ENCODE peak calls at places on chromosome 3, in seven cellular contexts. E is right cardiac atrium; R is colonic mucosa; D is heart left ventricle; U is CD4-positive, alpha-beta memory T cell; B is HCT116; O is CD8-positive, alpha-beta memory T cell. I is an unnamed sample.
A peak's percentile ranks its signal among the peaks of the same experiment; 100 is the strongest.

GRCh38 chr3:18443670-18444596 is 18.8 kb upstream of the SATB1 start:
- DNase-seq in U (no peak), E (peak; percentile 50), R (peak; percentile 43), B (no peak), D (peak; percentile 20), O (peak; percentile 7), I (no peak)

GRCh38 chr3:129961142-129961541 is 13.4 kb upstream of the TRH start:
- DNase-seq in O (no peak), D (no peak), R (no peak), E (no peak), B (no peak), U (no peak), I (no peak)

GRCh38 chr3:161251716-161252115 is 30.6 kb downstream of the NMD3 start:
- DNase-seq in O (no peak), U (no peak), D (no peak), R (no peak), B (no peak), E (no peak), I (no peak)

GRCh38 chr3:155241559-155241958 is 51.9 kb downstream of the STRIT1 start:
- DNase-seq in B (no peak), O (no peak), E (no peak), R (no peak), U (no peak), D (no peak), I (no peak)

GRCh38 chr3:139630532-139630931 is 47.2 kb downstream of the NMNAT3 start:
- DNase-seq in U (no peak), E (no peak), O (no peak), D (no peak), R (no peak), B (no peak), I (no peak)

GRCh38 chr3:150825192-150825915 is 62.4 kb upstream of the SIAH2 start:
- DNase-seq in R (no peak), O (no peak), U (no peak), D (no peak), E (no peak), B (no peak), I (no peak)

GRCh38 chr3:13482106-13482690 is 2.1 kb downstream of the HDAC11 start:
- DNase-seq in R (no peak), O (no peak), D (no peak), E (peak; percentile 50), B (no peak), U (no peak), I (no peak)

GRCh38 chr3:146974001-146974400 is 368.9 kb upstream of the PLSCR5 start:
- DNase-seq in R (no peak), D (no peak), U (no peak), B (no peak), O (no peak), E (no peak), I (no peak)

GRCh38 chr3:134332344-134332743 is 41.9 kb downstream of the AMOTL2 start:
- DNase-seq in O (no peak), U (no peak), B (no peak), R (no peak), E (no peak), D (no peak), I (no peak)

GRCh38 chr3:51539291-51539891 is 872 bp downstream of the RAD54L2 start:
- DNase-seq in O (peak; percentile 8), U (peak; percentile 11), E (no peak), R (peak; percentile 41), B (no peak), D (no peak), I (peak; percentile 3)

GRCh38 chr3:190585771-190586630 is 72.1 kb downstream of the IL1RAP start:
- DNase-seq in E (no peak), U (no peak), D (no peak), R (no peak), B (peak; percentile 81), O (no peak), I (no peak)

GRCh38 chr3:188947401-188947982 is 224.3 kb upstream of the TPRG1 start:
- DNase-seq in B (peak; percentile 73), O (no peak), E (peak; percentile 94), R (peak; percentile 89), D (peak; percentile 86), U (no peak), I (no peak)

GRCh38 chr3:149879872-149880271 is 66.9 kb downstream of the RNF13 start:
- DNase-seq in O (no peak), E (peak; percentile 85), U (no peak), B (peak; percentile 24), D (peak; percentile 53), R (peak; percentile 41), I (no peak)

DNA sequence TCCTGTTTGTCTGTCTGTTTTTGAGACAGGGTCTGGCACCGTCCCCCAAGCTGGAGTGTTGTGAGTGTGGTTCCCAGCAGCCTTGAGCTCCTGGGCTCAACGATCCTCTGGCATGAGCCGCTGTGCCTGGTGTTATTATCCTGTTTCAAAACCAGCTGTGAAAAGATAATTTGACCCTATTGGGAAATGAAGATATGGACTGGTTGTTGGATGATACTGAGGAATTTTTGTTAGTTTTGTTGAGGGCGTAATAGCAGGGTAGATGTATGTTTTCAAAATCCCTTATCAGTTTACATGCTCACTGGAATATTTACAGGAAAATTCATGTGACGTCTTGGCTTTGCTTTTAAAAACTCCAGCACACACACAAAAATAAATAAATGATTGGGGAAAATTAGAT is 56.6 kb upstream of the TFRC start:
- DNase-seq in D (no peak), O (no peak), E (peak; percentile 67), B (no peak), U (no peak), R (no peak), I (no peak)
- H3K27ac ChIP-seq in D (no peak overlapping the region), O (peak overlapping the region; percentile 28), E (no peak overlapping the region), B (no peak overlapping the region), U (no peak overlapping the region), R (no peak overlapping the region), I (no peak overlapping the region)

GRCh38 chr3:31926543-31926942 is 54.5 kb downstream of the OSBPL10 start:
- DNase-seq in D (no peak), U (no peak), B (no peak), O (no peak), E (no peak), R (no peak), I (no peak)

GRCh38 chr3:31929826-31930502 is 51.1 kb downstream of the OSBPL10 start:
- DNase-seq in E (no peak), D (no peak), R (no peak), B (no peak), U (no peak), O (no peak), I (no peak)

GRCh38 chr3:31925271-31925630 is 55.8 kb downstream of the OSBPL10 start:
- DNase-seq in U (no peak), B (no peak), O (no peak), E (no peak), R (no peak), D (no peak), I (no peak)

GRCh38 chr3:31924628-31925270 is 56.3 kb downstream of the OSBPL10 start:
- DNase-seq in O (no peak), D (no peak), E (no peak), R (no peak), B (no peak), U (no peak), I (no peak)

GRCh38 chr3:31927806-31928205 is 53.3 kb downstream of the OSBPL10 start:
- DNase-seq in E (no peak), U (no peak), D (no peak), O (no peak), R (no peak), B (no peak), I (no peak)
- H3K4me3 ChIP-seq in E (no peak overlapping the region), U (no peak overlapping the region), D (no peak overlapping the region), O (no peak overlapping the region), R (no peak overlapping the region), B (no peak overlapping the region), I (no peak overlapping the region)

DNA sequence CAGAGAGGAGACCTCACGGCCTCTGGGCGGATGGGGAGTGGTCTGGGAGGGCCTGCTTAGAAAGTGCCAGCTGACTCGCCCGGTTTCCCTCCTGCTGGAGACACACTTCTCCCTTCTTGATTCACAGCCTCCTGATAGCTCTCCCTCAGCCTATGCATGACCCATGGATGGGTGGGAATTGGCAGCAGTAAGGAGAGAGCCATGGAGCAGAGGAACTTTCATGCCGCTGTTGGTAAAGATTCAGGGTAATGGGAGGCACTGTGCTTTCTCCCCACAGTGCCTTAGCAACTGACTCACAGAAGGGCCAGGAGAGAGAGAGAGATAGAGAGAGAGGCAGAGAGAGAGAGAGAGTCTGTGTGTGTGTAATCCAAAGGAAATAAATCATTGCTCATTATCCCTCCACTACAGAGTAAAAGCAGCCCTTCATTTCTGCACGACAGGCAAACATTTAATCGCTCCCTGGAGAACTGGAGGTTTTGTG is 82.9 kb downstream of the SEMA5B start:
- DNase-seq in R (no peak), O (no peak), E (no peak), U (no peak), D (no peak), B (no peak), I (no peak)
- H3K27me3 ChIP-seq in R (no peaks in the 10 kb centered on the region), O (peaks cover 5% of the 10 kb centered on the region), E (no peaks in the 10 kb centered on the region), U (no peaks in the 10 kb centered on the region), D (no peaks in the 10 kb centered on the region), B (no peaks in the 10 kb centered on the region), I (no peaks in the 10 kb centered on the region)

GRCh38 chr3:78267235-78267634 is 1227.3 kb downstream of the ROBO2 start:
- DNase-seq in E (no peak), U (no peak), O (no peak), B (no peak), D (no peak), R (no peak), I (no peak)
- H3K27ac ChIP-seq in E (no peak overlapping the region), U (no peak overlapping the region), O (no peak overlapping the region), B (no peak overlapping the region), D (no peak overlapping the region), R (no peak overlapping the region), I (no peak overlapping the region)

GRCh38 chr3:45026038-45026437 is at the start of gene CLEC3B:
- DNase-seq in R (peak; percentile 44), U (no peak), D (peak; percentile 86), E (peak; percentile 93), O (no peak), B (no peak), I (no peak)
- H3K4me3 ChIP-seq in R (no peak within 1 kb of the TSS), U (no peak within 1 kb of the TSS), D (peak within 1 kb of the TSS; percentile 63), E (peak within 1 kb of the TSS; percentile 69), O (no peak within 1 kb of the TSS), B (no peak within 1 kb of the TSS), I (no peak within 1 kb of the TSS)

GRCh38 chr3:128554100-128554464 is 61.1 kb upstream of the GATA2 start:
- DNase-seq in B (no peak), R (no peak), U (no peak), E (no peak), O (no peak), D (no peak), I (no peak)
- H3K27me3 ChIP-seq in B (no peaks in the 10 kb centered on the region), R (peaks cover 14% of the 10 kb centered on the region), U (no peaks in the 10 kb centered on the region), E (no peaks in the 10 kb centered on the region), O (no peaks in the 10 kb centered on the region), D (peaks cover 34% of the 10 kb centered on the region), I (no peaks in the 10 kb centered on the region)

GRCh38 chr3:123683146-123683545 is 98.3 kb upstream of the HACD2 start:
- DNase-seq in U (no peak), R (no peak), E (no peak), B (no peak), D (no peak), O (no peak), I (no peak)

GRCh38 chr3:123686254-123686653 is 101.4 kb upstream of the HACD2 start:
- DNase-seq in E (no peak), O (no peak), R (no peak), U (no peak), D (no peak), B (no peak), I (no peak)

GRCh38 chr3:123685780-123686179 is 100.9 kb upstream of the HACD2 start:
- DNase-seq in D (no peak), R (no peak), B (no peak), O (no peak), U (no peak), E (no peak), I (no peak)

GRCh38 chr3:123683755-123684154 is 98.9 kb upstream of the HACD2 start:
- DNase-seq in B (no peak), D (no peak), U (no peak), O (no peak), R (no peak), E (no peak), I (no peak)

GRCh38 chr3:123684636-123685035 is 99.8 kb upstream of the HACD2 start:
- DNase-seq in D (no peak), U (no peak), O (no peak), B (no peak), E (no peak), R (no peak), I (no peak)
- H3K27ac ChIP-seq in D (no peak overlapping the region), U (no peak overlapping the region), O (no peak overlapping the region), B (no peak overlapping the region), E (no peak overlapping the region), R (no peak overlapping the region), I (no peak overlapping the region)

I was measured in CD8-positive, alpha-beta T cell.